ENCODE peak calls at places on chromosomes 4 and X, in four cellular contexts. N is HCT116, J is fibroblast of lung, R is GM23248. A is an unnamed sample.

GRCh38 chrX:143634701-143635442 is 1.0 kb downstream of the SLITRK4 start:
- DNase-seq in N (no peak), J (no peak), R (no peak), A (no peak)

GRCh38 chr4:123826896-123827295 is 430.3 kb downstream of the SPRY1 start:
- DNase-seq in N (no peak), J (peak; percentile 79), R (peak; percentile 59), A (peak; percentile 66)

GRCh38 chrX:41734530-41734929 is 10.5 kb downstream of the GPR82 start:
- DNase-seq in N (peak; percentile 2), J (no peak), R (peak; percentile 36), A (peak; percentile 20)

GRCh38 chrX:123943074-123943473 is 18.4 kb upstream of the STAG2 start:
- DNase-seq in N (no peak), J (no peak), R (no peak), A (no peak)

GRCh38 chr4:80452768-80453167 is 117.2 kb downstream of the CFAP299 start:
- DNase-seq in N (no peak), J (no peak), R (peak; percentile 2), A (no peak)

GRCh38 chrX:123648028-123648810 is 84.6 kb downstream of the THOC2 start:
- DNase-seq in N (no peak), J (peak; percentile 79), R (peak; percentile 44), A (peak; percentile 83)

GRCh38 chr4:146073517-146073916 is 102.0 kb upstream of the LSM6 start:
- DNase-seq in N (no peak), J (no peak), R (peak; percentile 21), A (no peak)

GRCh38 chrX:134646170-134646569 is 12.1 kb downstream of the PLAC1 start:
- DNase-seq in N (no peak), J (no peak), R (no peak), A (no peak)

GRCh38 chrX:72094894-72095293 is 36.8 kb downstream of the RTL5 start:
- DNase-seq in N (no peak), J (peak; percentile 23), R (no peak), A (peak; percentile 12)

GRCh38 chrX:30489323-30489722 is 88.2 kb downstream of the TASL start:
- DNase-seq in N (peak; percentile 8), J (no peak), R (peak; percentile 1), A (no peak)

GRCh38 chr4:60588556-60588955 is 611.6 kb upstream of the ADGRL3 start:
- DNase-seq in N (no peak), J (no peak), R (no peak), A (no peak)

GRCh38 chrX:142089193-142089592 is 115.9 kb downstream of the MAGEC2 start:
- DNase-seq in N (no peak), J (peak; percentile 3), R (peak; percentile 3), A (peak; percentile 1)

GRCh38 chr4:182846041-182846440 is 71.1 kb downstream of the DCTD start:
- DNase-seq in N (no peak), J (no peak), R (no peak), A (no peak)

GRCh38 chr4:182845618-182846017 is 71.6 kb downstream of the DCTD start:
- DNase-seq in N (no peak), J (no peak), R (no peak), A (no peak)

GRCh38 chr4:182848685-182849084 is 68.5 kb downstream of the DCTD start:
- DNase-seq in N (no peak), J (no peak), R (no peak), A (no peak)

GRCh38 chr4:182847543-182847942 is 69.6 kb downstream of the DCTD start:
- DNase-seq in N (no peak), J (no peak), R (no peak), A (no peak)

GRCh38 chr4:182847956-182848450 is 69.2 kb downstream of the DCTD start:
- DNase-seq in N (no peak), J (no peak), R (no peak), A (no peak)
- H3K4me2 ChIP-seq in N (no peak overlapping the region), J (no peak overlapping the region), R (no peak overlapping the region), A (no peak overlapping the region)

DNA sequence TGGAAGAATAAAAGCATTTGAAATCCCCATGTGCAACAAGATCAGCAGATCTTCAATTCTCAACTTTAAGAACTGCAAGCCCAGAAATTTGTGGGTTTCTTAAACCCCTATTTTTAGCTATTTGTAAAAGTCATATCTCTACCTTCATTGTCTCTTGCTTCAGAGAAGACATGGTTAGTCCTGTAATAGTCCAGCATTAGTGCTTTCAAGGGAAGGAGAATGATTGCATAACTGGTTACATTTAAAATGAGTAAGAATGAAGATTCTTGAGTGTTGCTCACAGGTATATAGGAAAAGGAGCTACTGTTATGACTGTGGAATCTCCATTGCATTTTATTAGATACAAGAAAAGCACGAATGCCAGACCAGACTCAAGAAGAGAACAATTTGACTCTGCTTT is 84.0 kb downstream of the CCSER1 start:
- DNase-seq in N (no peak), J (no peak), R (no peak), A (no peak)
- H3K4me2 ChIP-seq in N (no peak overlapping the region), J (no peak overlapping the region), R (no peak overlapping the region), A (no peak overlapping the region)

GRCh38 chr4:141045848-141046247 is 87.4 kb downstream of the RNF150 start:
- DNase-seq in N (no peak), J (no peak), R (no peak), A (no peak)
- H3K4me2 ChIP-seq in N (no peak overlapping the region), J (peak overlapping the region; percentile 21), R (peak overlapping the region; percentile 71), A (peak overlapping the region; percentile 57)

GRCh38 chr4:87806520-87806919 is 7.2 kb downstream of the IBSP start:
- DNase-seq in N (no peak), J (peak; percentile 74), R (peak; percentile 69), A (peak; percentile 52)
- H3K4me2 ChIP-seq in N (no peak overlapping the region), J (peak overlapping the region; percentile 54), R (peak overlapping the region; percentile 63), A (no peak overlapping the region)

GRCh38 chr4:148214529-148215166 is 227.6 kb downstream of the NR3C2 start:
- DNase-seq in N (no peak), J (peak; percentile 2), R (peak; percentile 36), A (peak; percentile 5)

GRCh38 chr4:148216321-148216720 is 225.9 kb downstream of the NR3C2 start:
- DNase-seq in N (no peak), J (no peak), R (no peak), A (no peak)

GRCh38 chr4:148215202-148215601 is 227.0 kb downstream of the NR3C2 start:
- DNase-seq in N (no peak), J (no peak), R (no peak), A (no peak)

GRCh38 chr4:148211533-148211932 is 230.7 kb downstream of the NR3C2 start:
- DNase-seq in N (no peak), J (no peak), R (no peak), A (no peak)

DNA sequence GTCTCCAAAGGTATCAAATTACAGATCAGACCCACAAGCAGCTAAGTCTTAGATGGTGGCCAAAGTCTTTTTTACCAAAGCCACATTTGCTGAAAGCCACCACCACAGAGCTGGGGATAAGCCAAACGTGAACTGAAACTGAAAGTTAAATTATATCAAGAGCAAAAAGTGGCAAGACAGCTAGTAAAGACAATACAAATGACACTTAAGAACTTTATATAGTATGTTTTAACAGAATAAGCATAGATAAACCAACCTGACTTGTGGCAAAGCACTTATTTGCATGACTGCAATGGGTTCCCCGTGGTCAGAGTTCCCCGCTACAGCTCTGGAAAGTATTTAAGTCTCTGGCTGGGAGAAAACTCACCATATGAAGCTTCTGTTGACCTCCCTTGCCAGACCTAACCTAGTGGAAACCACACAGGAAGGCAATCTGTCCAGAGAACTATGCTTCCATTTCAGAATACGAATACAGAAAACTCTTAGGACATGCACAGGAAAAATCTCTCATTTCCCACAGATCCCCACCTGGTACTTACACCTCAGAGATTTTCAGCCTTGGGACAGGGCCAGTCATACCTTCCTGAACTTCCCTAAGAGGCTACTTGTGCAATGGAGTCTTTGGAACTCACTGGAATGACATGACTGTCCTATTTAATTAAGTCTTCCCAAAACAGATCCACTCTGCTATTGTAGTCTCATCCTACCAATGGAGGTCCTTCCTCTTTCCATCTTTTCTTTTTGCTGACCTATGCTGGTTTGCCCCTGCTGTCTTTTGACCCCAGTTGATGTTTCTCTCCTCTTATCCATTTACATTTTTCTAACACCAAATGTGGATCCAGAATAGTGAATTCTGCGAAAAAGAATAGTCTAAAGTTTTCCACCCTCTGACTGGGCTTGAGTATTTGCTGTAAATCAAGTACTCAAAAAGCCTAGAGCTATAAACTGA is 225.1 kb downstream of the NR3C2 start:
- DNase-seq in N (no peak), J (peak; percentile 34), R (no peak), A (no peak)
- H3K4me2 ChIP-seq in N (no peak overlapping the region), J (peak overlapping the region; percentile 78), R (no peak overlapping the region), A (peak overlapping the region; percentile 70)

GRCh38 chrX:39331062-39331704 is 529.9 kb downstream of the MID1IP1 start:
- DNase-seq in N (no peak), J (peak; percentile 45), R (no peak), A (no peak)

GRCh38 chrX:39335447-39336235 is 534.4 kb downstream of the MID1IP1 start:
- DNase-seq in N (no peak), J (no peak), R (no peak), A (no peak)

GRCh38 chrX:39337461-39337860 is 536.2 kb downstream of the MID1IP1 start:
- DNase-seq in N (no peak), J (no peak), R (no peak), A (no peak)

GRCh38 chrX:39338583-39338982 is 537.3 kb downstream of the MID1IP1 start:
- DNase-seq in N (no peak), J (no peak), R (no peak), A (no peak)

DNA sequence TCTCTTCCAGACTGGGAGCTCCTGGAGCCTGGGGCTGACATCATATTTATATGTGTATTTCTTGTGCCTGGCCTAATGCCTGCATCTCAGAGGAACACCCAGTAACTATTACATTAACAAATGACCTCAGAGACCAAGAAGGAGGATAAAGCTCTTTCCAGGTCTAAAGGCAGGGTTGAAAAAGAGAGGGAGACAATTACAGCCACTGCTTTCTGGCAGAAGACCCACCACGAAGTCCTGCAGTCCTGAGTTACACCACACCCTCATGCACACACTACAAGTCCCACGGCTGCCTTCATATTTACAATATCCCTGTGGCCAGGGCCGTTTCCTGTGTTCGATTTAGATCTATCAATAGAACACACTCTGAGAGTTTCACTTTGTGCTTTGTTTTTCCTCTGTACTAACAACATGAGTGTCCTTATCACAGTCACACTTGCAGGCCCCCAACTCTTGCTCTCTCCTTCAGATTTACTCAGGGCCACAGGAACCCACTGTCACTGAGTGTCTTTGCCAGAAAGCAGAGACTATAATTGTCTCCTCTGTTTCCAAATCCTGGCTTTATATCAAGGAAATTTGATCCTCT is 535.5 kb downstream of the MID1IP1 start:
- DNase-seq in N (no peak), J (peak; percentile 12), R (peak; percentile 0), A (no peak)
- H3K4me2 ChIP-seq in N (no peak overlapping the region), J (no peak overlapping the region), R (no peak overlapping the region), A (no peak overlapping the region)